ENCODE peak calls at places on chromosomes 7 and 10, in six cellular contexts. One of them, this sample, is unnamed.

GRCh38 chr7:31692451-31692850 is 5.4 kb downstream of the PPP1R17 start:
- DNase-seq in suprapubic skin: no peak
- DNase-seq in spleen: no peak
- DNase-seq in HCT116: no peak
- DNase-seq in Panc1: no peak
- DNase-seq in breast epithelium: no peak
- DNase-seq in this sample: no peak

GRCh38 chr10:12042409-12042796 is 206 bp downstream of the UPF2 start:
- DNase-seq in suprapubic skin: no peak
- DNase-seq in breast epithelium: no peak
- DNase-seq in HCT116: no peak
- DNase-seq in Panc1: no peak
- DNase-seq in spleen: peak; percentile 93
- DNase-seq in this sample: peak; percentile 35

GRCh38 chr7:22576941-22577927 is 77.2 kb upstream of the STEAP1B start:
- DNase-seq in Panc1: no peak
- DNase-seq in breast epithelium: peak; percentile 48
- DNase-seq in suprapubic skin: no peak
- DNase-seq in HCT116: no peak
- DNase-seq in spleen: no peak
- DNase-seq in this sample: no peak

GRCh38 chr7:133795061-133795460 is 332.1 kb upstream of the LRGUK start:
- DNase-seq in Panc1: no peak
- DNase-seq in HCT116: no peak
- DNase-seq in spleen: no peak
- DNase-seq in suprapubic skin: no peak
- DNase-seq in breast epithelium: no peak
- DNase-seq in this sample: no peak

GRCh38 chr10:75408911-75409885 is 7.6 kb upstream of the ZNF503 start:
- DNase-seq in breast epithelium: no peak
- DNase-seq in HCT116: no peak
- DNase-seq in suprapubic skin: peak; percentile 87
- DNase-seq in Panc1: no peak
- DNase-seq in spleen: peak; percentile 88
- DNase-seq in this sample: peak; percentile 81

GRCh38 chr7:80823066-80823465 is 95.8 kb downstream of the SEMA3C start:
- DNase-seq in breast epithelium: no peak
- DNase-seq in suprapubic skin: no peak
- DNase-seq in HCT116: no peak
- DNase-seq in Panc1: no peak
- DNase-seq in spleen: no peak
- DNase-seq in this sample: no peak

GRCh38 chr7:120052884-120053382 is 220.0 kb upstream of the KCND2 start:
- DNase-seq in Panc1: no peak
- DNase-seq in suprapubic skin: no peak
- DNase-seq in spleen: no peak
- DNase-seq in breast epithelium: peak; percentile 34
- DNase-seq in HCT116: no peak
- DNase-seq in this sample: no peak

GRCh38 chr10:25175527-25176420 is 973 bp downstream of the GPR158 start:
- DNase-seq in spleen: no peak
- DNase-seq in suprapubic skin: no peak
- DNase-seq in HCT116: no peak
- DNase-seq in Panc1: no peak
- DNase-seq in breast epithelium: no peak
- DNase-seq in this sample: no peak

GRCh38 chr10:52779541-52780390 is 7.2 kb upstream of the MBL2 start:
- DNase-seq in suprapubic skin: no peak
- DNase-seq in Panc1: peak; percentile 47
- DNase-seq in spleen: no peak
- DNase-seq in breast epithelium: no peak
- DNase-seq in HCT116: peak; percentile 45
- DNase-seq in this sample: peak; percentile 67

GRCh38 chr7:82594665-82595064 is 151.1 kb upstream of the CACNA2D1 start:
- DNase-seq in HCT116: no peak
- DNase-seq in breast epithelium: no peak
- DNase-seq in Panc1: no peak
- DNase-seq in suprapubic skin: no peak
- DNase-seq in spleen: no peak
- DNase-seq in this sample: no peak

GRCh38 chr7:128743112-128743772 is 4.1 kb downstream of the CALU start:
- DNase-seq in Panc1: no peak
- DNase-seq in breast epithelium: no peak
- DNase-seq in suprapubic skin: no peak
- DNase-seq in spleen: no peak
- DNase-seq in HCT116: no peak
- DNase-seq in this sample: no peak

GRCh38 chr10:132397671-132398565 is 918 bp downstream of the PWWP2B start:
- DNase-seq in suprapubic skin: no peak
- DNase-seq in HCT116: no peak
- DNase-seq in spleen: peak; percentile 92
- DNase-seq in breast epithelium: no peak
- DNase-seq in Panc1: no peak
- DNase-seq in this sample: peak; percentile 68

GRCh38 chr10:124035928-124036558 is 57.4 kb downstream of the CHST15 start:
- DNase-seq in Panc1: no peak
- DNase-seq in breast epithelium: peak; percentile 55
- DNase-seq in HCT116: no peak
- DNase-seq in spleen: peak; percentile 98
- DNase-seq in suprapubic skin: no peak
- DNase-seq in this sample: peak; percentile 61

GRCh38 chr10:12448729-12449391 is 99.5 kb downstream of the CAMK1D start:
- DNase-seq in breast epithelium: peak; percentile 26
- DNase-seq in suprapubic skin: no peak
- DNase-seq in HCT116: peak; percentile 74
- DNase-seq in spleen: peak; percentile 85
- DNase-seq in Panc1: peak; percentile 77
- DNase-seq in this sample: peak; percentile 34

GRCh38 chr10:42874713-42875387 is 92.3 kb downstream of the BMS1 start:
- DNase-seq in suprapubic skin: no peak
- DNase-seq in breast epithelium: no peak
- DNase-seq in HCT116: no peak
- DNase-seq in Panc1: no peak
- DNase-seq in spleen: no peak
- DNase-seq in this sample: no peak

GRCh38 chr7:74029991-74030415 is 2.0 kb downstream of the ELN start:
- DNase-seq in spleen: no peak
- DNase-seq in Panc1: no peak
- DNase-seq in HCT116: no peak
- DNase-seq in suprapubic skin: no peak
- DNase-seq in breast epithelium: no peak
- DNase-seq in this sample: no peak

GRCh38 chr7:27110163-27110976 is 7.9 kb upstream of the HOXA2 start:
- DNase-seq in suprapubic skin: no peak
- DNase-seq in spleen: no peak
- DNase-seq in HCT116: no peak
- DNase-seq in breast epithelium: no peak
- DNase-seq in Panc1: no peak
- DNase-seq in this sample: no peak

GRCh38 chr10:49228677-49229076 is 40.5 kb upstream of the TMEM273 start:
- DNase-seq in breast epithelium: no peak
- DNase-seq in Panc1: no peak
- DNase-seq in spleen: no peak
- DNase-seq in suprapubic skin: no peak
- DNase-seq in HCT116: no peak
- DNase-seq in this sample: no peak

GRCh38 chr10:25023278-25023677 is 6.9 kb downstream of the THNSL1 start:
- DNase-seq in breast epithelium: no peak
- DNase-seq in Panc1: no peak
- DNase-seq in spleen: no peak
- DNase-seq in suprapubic skin: no peak
- DNase-seq in HCT116: no peak
- DNase-seq in this sample: no peak

GRCh38 chr10:34089294-34089693 is 725.8 kb downstream of the PARD3 start:
- DNase-seq in suprapubic skin: no peak
- DNase-seq in HCT116: no peak
- DNase-seq in spleen: no peak
- DNase-seq in Panc1: no peak
- DNase-seq in breast epithelium: peak; percentile 1
- DNase-seq in this sample: no peak

GRCh38 chr7:12685550-12685949 is 1.9 kb upstream of the ARL4A start:
- DNase-seq in spleen: no peak
- DNase-seq in HCT116: no peak
- DNase-seq in Panc1: no peak
- DNase-seq in suprapubic skin: no peak
- DNase-seq in breast epithelium: no peak
- DNase-seq in this sample: no peak

GRCh38 chr10:74156919-74157289 is 5.9 kb downstream of the ADK start:
- DNase-seq in spleen: no peak
- DNase-seq in HCT116: no peak
- DNase-seq in breast epithelium: no peak
- DNase-seq in suprapubic skin: no peak
- DNase-seq in Panc1: no peak
- DNase-seq in this sample: peak; percentile 34

GRCh38 chr7:50610521-50611277 is 45.5 kb upstream of the DDC start:
- DNase-seq in suprapubic skin: no peak
- DNase-seq in HCT116: no peak
- DNase-seq in Panc1: peak; percentile 39
- DNase-seq in breast epithelium: no peak
- DNase-seq in spleen: no peak
- DNase-seq in this sample: no peak

GRCh38 chr10:26374426-26374825 is 63.7 kb upstream of the APBB1IP start:
- DNase-seq in Panc1: no peak
- DNase-seq in HCT116: no peak
- DNase-seq in breast epithelium: no peak
- DNase-seq in spleen: no peak
- DNase-seq in suprapubic skin: no peak
- DNase-seq in this sample: no peak

GRCh38 chr7:101953248-101953819 is 135.9 kb downstream of the CUX1 start:
- DNase-seq in HCT116: peak; percentile 23
- DNase-seq in spleen: no peak
- DNase-seq in suprapubic skin: no peak
- DNase-seq in Panc1: no peak
- DNase-seq in breast epithelium: no peak
- DNase-seq in this sample: no peak

GRCh38 chr7:155123413-155123812 is 53.3 kb downstream of the HTR5A start:
- DNase-seq in spleen: no peak
- DNase-seq in Panc1: no peak
- DNase-seq in HCT116: no peak
- DNase-seq in suprapubic skin: no peak
- DNase-seq in breast epithelium: no peak
- DNase-seq in this sample: no peak

GRCh38 chr7:96982586-96982985 is 22.8 kb upstream of the DLX6 start:
- DNase-seq in spleen: no peak
- DNase-seq in HCT116: no peak
- DNase-seq in Panc1: no peak
- DNase-seq in breast epithelium: no peak
- DNase-seq in suprapubic skin: no peak
- DNase-seq in this sample: no peak

GRCh38 chr7:117205856-117206255 is 117.0 kb downstream of the WNT2 start:
- DNase-seq in HCT116: no peak
- DNase-seq in Panc1: no peak
- DNase-seq in suprapubic skin: no peak
- DNase-seq in spleen: no peak
- DNase-seq in breast epithelium: no peak
- DNase-seq in this sample: no peak
- TF ChIP-seq POLR2AphosphoS5 in HCT116: no peak
- TF ChIP-seq POLR2AphosphoS5 in Panc1: no peak
- TF ChIP-seq POLR2AphosphoS5 in suprapubic skin: no peak
- TF ChIP-seq POLR2AphosphoS5 in spleen: no peak
- TF ChIP-seq POLR2AphosphoS5 in breast epithelium: no peak
- TF ChIP-seq POLR2AphosphoS5 in this sample: no peak

DNA sequence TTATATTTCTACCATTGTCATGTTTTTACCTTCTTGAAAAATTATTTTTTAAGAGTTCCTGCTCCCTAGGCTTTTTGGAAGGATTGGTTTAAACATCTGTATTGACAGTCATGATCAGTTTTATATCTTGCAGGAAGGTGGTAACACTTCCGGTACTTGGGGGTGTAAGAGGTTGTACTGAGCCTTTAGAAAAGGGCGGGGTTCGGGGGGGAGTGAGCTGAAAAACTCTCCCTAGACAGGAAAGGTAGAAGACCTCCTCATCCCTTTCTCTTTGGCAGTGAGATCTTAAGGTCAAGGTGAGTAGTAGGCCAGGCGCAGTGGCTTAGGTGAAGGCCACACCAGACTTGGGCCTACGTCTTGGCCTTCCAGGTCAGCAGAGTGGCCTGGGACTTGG is 371 bp upstream of the PPP1R9A start:
- DNase-seq in spleen: no peak
- DNase-seq in HCT116: peak; percentile 29
- DNase-seq in Panc1: no peak
- DNase-seq in breast epithelium: no peak
- DNase-seq in suprapubic skin: no peak
- DNase-seq in this sample: no peak
- H3K27ac ChIP-seq in spleen: peak overlapping the region; percentile 37
- H3K27ac ChIP-seq in HCT116: peak overlapping the region; percentile 81
- H3K27ac ChIP-seq in Panc1: no peak overlapping the region
- H3K27ac ChIP-seq in breast epithelium: peak overlapping the region; percentile 80
- H3K27ac ChIP-seq in suprapubic skin: no peak overlapping the region
- H3K27ac ChIP-seq in this sample: peak overlapping the region; percentile 77

GRCh38 chr10:70445718-70446485 is 4.4 kb upstream of the NODAL start:
- DNase-seq in HCT116: no peak
- DNase-seq in spleen: no peak
- DNase-seq in suprapubic skin: no peak
- DNase-seq in breast epithelium: no peak
- DNase-seq in Panc1: no peak
- DNase-seq in this sample: no peak
- TF ChIP-seq POLR2AphosphoS5 in HCT116: no peak
- TF ChIP-seq POLR2AphosphoS5 in spleen: no peak
- TF ChIP-seq POLR2AphosphoS5 in suprapubic skin: no peak
- TF ChIP-seq POLR2AphosphoS5 in breast epithelium: no peak
- TF ChIP-seq POLR2AphosphoS5 in Panc1: no peak
- TF ChIP-seq POLR2AphosphoS5 in this sample: peak; percentile 29

GRCh38 chr7:6157685-6158423 is 114.6 kb downstream of the CYTH3 start:
- DNase-seq in suprapubic skin: no peak
- DNase-seq in Panc1: no peak
- DNase-seq in HCT116: no peak
- DNase-seq in breast epithelium: no peak
- DNase-seq in spleen: no peak
- DNase-seq in this sample: no peak

GRCh38 chr7:6160191-6160623 is 112.2 kb downstream of the CYTH3 start:
- DNase-seq in suprapubic skin: no peak
- DNase-seq in HCT116: no peak
- DNase-seq in Panc1: no peak
- DNase-seq in spleen: no peak
- DNase-seq in breast epithelium: peak; percentile 21
- DNase-seq in this sample: peak; percentile 51

GRCh38 chr7:6158424-6159096 is 113.9 kb downstream of the CYTH3 start:
- DNase-seq in Panc1: no peak
- DNase-seq in spleen: no peak
- DNase-seq in HCT116: no peak
- DNase-seq in breast epithelium: no peak
- DNase-seq in suprapubic skin: no peak
- DNase-seq in this sample: no peak

GRCh38 chr7:6159097-6159483 is 113.3 kb downstream of the CYTH3 start:
- DNase-seq in breast epithelium: no peak
- DNase-seq in suprapubic skin: no peak
- DNase-seq in HCT116: no peak
- DNase-seq in spleen: no peak
- DNase-seq in Panc1: no peak
- DNase-seq in this sample: no peak

DNA sequence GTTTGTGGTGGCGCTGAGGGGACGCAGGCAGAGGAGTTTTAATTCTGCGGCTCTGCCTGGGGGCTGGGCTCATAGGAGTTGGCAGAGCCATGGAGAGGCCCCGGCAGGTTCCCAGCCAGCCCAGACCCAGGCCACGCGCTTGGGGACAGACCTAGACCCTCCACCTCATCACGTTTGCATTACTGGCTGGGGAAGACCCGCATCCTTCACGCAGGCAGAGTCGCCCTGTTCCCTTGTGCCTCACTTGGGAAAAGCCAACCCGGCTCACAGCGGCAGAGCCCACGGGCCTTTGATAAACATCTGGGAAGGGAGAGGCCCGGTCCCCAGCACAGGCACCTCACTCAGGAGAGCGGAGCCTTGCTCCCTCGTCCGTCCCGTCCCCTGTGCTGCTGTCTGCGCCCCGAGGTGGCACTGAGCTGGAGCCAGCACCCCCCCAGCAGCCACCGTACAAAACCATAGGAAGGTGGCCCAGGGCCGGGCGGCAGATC is 112.9 kb downstream of the CYTH3 start:
- DNase-seq in suprapubic skin: no peak
- DNase-seq in spleen: no peak
- DNase-seq in Panc1: no peak
- DNase-seq in breast epithelium: no peak
- DNase-seq in HCT116: no peak
- DNase-seq in this sample: peak; percentile 24
- H3K27ac ChIP-seq in suprapubic skin: no peak overlapping the region
- H3K27ac ChIP-seq in spleen: no peak overlapping the region
- H3K27ac ChIP-seq in Panc1: no peak overlapping the region
- H3K27ac ChIP-seq in breast epithelium: peak overlapping the region; percentile 17
- H3K27ac ChIP-seq in HCT116: no peak overlapping the region
- H3K27ac ChIP-seq in this sample: peak overlapping the region; percentile 63

This sample was measured in stomach.